ENCODE peak calls at places on chromosomes 4 and X, in eight cellular contexts. T is OCI-LY7, F is cardiac muscle cell, D is uterus, I is GM23338, C is HCT116, Z is neural progenitor cell, H is thoracic aorta. X is an unnamed sample.

GRCh38 chr4:4203688-4204400 is 22.9 kb downstream of the OTOP1 start:
- DNase-seq in T (no peak), F (no peak), D (no peak), I (no peak), C (no peak), Z (no peak), H (no peak), X (no peak)

GRCh38 chrX:24498181-24498580 is 33.1 kb downstream of the PDK3 start:
- DNase-seq in T (no peak), F (peak; percentile 30), D (peak; percentile 26), I (peak; percentile 10), C (no peak), Z (peak; percentile 41), H (no peak), X (no peak)

GRCh38 chr4:57652765-57653164 is 542.6 kb upstream of the IGFBP7 start:
- DNase-seq in T (no peak), F (no peak), D (no peak), I (no peak), C (no peak), Z (no peak), H (no peak), X (peak; percentile 45)

GRCh38 chrX:154401918-154402621 is 3.9 kb downstream of the RPL10 start:
- DNase-seq in T (peak; percentile 11), F (peak; percentile 26), D (no peak), I (no peak), C (no peak), Z (no peak), H (no peak), X (no peak)

GRCh38 chrX:149830192-149830873 is 48.6 kb downstream of the MAGEA9 start:
- DNase-seq in T (no peak), F (peak; percentile 36), D (no peak), I (peak; percentile 72), C (no peak), Z (peak; percentile 77), H (no peak), X (no peak)

GRCh38 chrX:85109235-85109634 is 105.6 kb downstream of the APOOL start:
- DNase-seq in T (peak; percentile 33), F (peak; percentile 3), D (no peak), I (peak; percentile 62), C (peak; percentile 35), Z (peak; percentile 26), H (no peak), X (no peak)

GRCh38 chr4:47577779-47578553 is 92.9 kb downstream of the ATP10D start:
- DNase-seq in T (no peak), F (peak; percentile 87), D (no peak), I (no peak), C (no peak), Z (no peak), H (no peak), X (no peak)

GRCh38 chr4:81353861-81354260 is 117.8 kb downstream of the RASGEF1B start:
- DNase-seq in T (no peak), F (no peak), D (no peak), I (no peak), C (no peak), Z (peak; percentile 15), H (no peak), X (no peak)

GRCh38 chrX:13545731-13546130 is 23.7 kb upstream of the EGFL6 start:
- DNase-seq in T (no peak), F (no peak), D (no peak), I (no peak), C (no peak), Z (no peak), H (no peak), X (no peak)

GRCh38 chr4:169345207-169345788 is 74.5 kb upstream of the SH3RF1 start:
- DNase-seq in T (no peak), F (peak; percentile 35), D (no peak), I (no peak), C (peak; percentile 40), Z (no peak), H (no peak), X (no peak)

GRCh38 chr4:28723371-28723770 is 1862.7 kb downstream of the STIM2 start:
- DNase-seq in T (no peak), F (no peak), D (no peak), I (no peak), C (no peak), Z (no peak), H (no peak), X (no peak)

GRCh38 chrX:113975441-113975840 is 608.4 kb upstream of the HTR2C start:
- DNase-seq in T (no peak), F (no peak), D (no peak), I (no peak), C (no peak), Z (no peak), H (no peak), X (no peak)

GRCh38 chrX:130770615-130771014 is 132.4 kb downstream of the ENOX2 start:
- DNase-seq in T (no peak), F (peak; percentile 75), D (no peak), I (no peak), C (peak; percentile 6), Z (no peak), H (no peak), X (no peak)

GRCh38 chrX:63115196-63115595 is 235.9 kb downstream of the SPIN4 start:
- DNase-seq in T (no peak), F (no peak), D (no peak), I (no peak), C (no peak), Z (no peak), H (no peak), X (no peak)

GRCh38 chr4:1045595-1046201 is 34.3 kb downstream of the FGFRL1 start:
- DNase-seq in T (no peak), F (no peak), D (peak; percentile 54), I (no peak), C (no peak), Z (no peak), H (no peak), X (no peak)

GRCh38 chr4:161762796-161763195 is 401.0 kb downstream of the FSTL5 start:
- DNase-seq in T (no peak), F (peak; percentile 27), D (no peak), I (no peak), C (no peak), Z (no peak), H (no peak), X (no peak)

GRCh38 chr4:2359591-2360390 is 58.7 kb downstream of the ZFYVE28 start:
- DNase-seq in T (no peak), F (no peak), D (no peak), I (no peak), C (no peak), Z (no peak), H (no peak), X (no peak)

GRCh38 chrX:48021026-48021900 is 14.5 kb downstream of the SPACA5 start:
- DNase-seq in T (peak; percentile 83), F (peak; percentile 91), D (peak; percentile 74), I (peak; percentile 71), C (no peak), Z (peak; percentile 72), H (no peak), X (no peak)

GRCh38 chr4:60657802-60658201 is 542.3 kb upstream of the ADGRL3 start:
- DNase-seq in T (no peak), F (peak; percentile 3), D (no peak), I (no peak), C (no peak), Z (no peak), H (no peak), X (no peak)

GRCh38 chr4:138560448-138560847 is 318.3 kb upstream of the SLC7A11 start:
- DNase-seq in T (no peak), F (no peak), D (no peak), I (peak; percentile 75), C (no peak), Z (no peak), H (no peak), X (no peak)

DNA sequence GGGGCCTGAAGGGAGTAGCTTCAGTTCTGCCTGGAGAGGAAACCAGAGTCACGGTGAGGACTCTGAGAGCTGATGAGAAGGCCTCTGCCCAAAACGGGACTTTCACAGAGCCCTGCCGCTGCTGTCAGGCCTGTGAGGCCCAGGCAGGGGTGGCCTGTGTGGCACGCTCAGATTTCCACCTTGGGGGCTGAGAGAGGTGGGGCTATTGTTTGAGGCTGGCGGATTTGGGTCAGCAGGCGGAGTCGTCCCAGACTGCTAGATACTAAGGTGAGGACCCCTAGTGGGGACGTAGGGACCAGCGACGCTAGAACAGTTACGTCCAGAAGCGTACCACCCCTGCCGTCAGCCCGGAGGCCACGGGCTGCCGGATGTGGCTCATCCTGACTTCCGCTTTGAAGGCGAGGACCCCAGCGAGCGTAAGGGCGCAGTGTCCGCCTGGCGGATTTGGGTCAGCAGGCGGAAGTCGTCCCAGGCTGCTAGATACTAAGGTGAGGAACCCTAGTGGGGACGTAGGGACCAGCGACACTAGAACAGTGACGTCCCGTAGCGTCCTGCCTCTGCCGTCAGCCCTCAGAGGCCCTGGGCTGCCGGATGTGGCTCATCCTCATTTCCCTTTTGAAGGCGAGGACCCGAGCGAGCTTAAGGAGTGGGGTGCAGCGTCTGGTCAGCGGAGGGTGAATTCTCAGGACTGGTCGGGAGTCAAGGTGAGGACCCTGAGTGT is at the start of gene MAGEB1:
- DNase-seq in T (no peak), F (no peak), D (no peak), I (peak; percentile 81), C (peak; percentile 4), Z (peak; percentile 4), H (no peak), X (no peak)
- TF ChIP-seq CTCF in T (no peak), F (no peak), D (no peak), I (peak; percentile 57), C (peak; percentile 22), Z (no peak), H (no peak), X (no peak)

DNA sequence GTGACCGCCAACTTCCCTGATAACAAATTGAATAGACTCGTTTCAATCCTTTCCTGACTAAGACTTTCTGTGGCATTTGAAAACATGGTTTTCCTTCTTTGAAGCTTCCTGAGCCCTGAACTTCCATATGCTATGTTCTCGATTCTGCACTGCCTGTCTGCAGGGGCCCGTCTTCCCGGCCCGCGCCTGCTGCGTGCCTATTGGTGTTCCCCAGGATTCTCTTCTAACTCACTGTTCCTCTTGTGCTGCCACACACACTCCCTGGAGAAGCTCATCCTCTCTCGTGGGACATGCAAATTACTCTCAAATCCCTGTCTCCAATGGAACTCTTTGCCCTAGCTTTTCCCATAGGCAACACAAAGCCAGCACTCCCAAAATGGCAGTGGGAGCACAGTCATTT is 262.9 kb upstream of the GATB start:
- DNase-seq in T (no peak), F (no peak), D (no peak), I (no peak), C (no peak), Z (no peak), H (no peak), X (no peak)
- H3K4me1 ChIP-seq in T (no peaks in the 10 kb centered on the region), F (peaks cover 5% of the 10 kb centered on the region), D (no peaks in the 10 kb centered on the region), I (no peaks in the 10 kb centered on the region), C (no peaks in the 10 kb centered on the region), Z (peaks cover 10% of the 10 kb centered on the region), H (no peaks in the 10 kb centered on the region), X (no peaks in the 10 kb centered on the region)

DNA sequence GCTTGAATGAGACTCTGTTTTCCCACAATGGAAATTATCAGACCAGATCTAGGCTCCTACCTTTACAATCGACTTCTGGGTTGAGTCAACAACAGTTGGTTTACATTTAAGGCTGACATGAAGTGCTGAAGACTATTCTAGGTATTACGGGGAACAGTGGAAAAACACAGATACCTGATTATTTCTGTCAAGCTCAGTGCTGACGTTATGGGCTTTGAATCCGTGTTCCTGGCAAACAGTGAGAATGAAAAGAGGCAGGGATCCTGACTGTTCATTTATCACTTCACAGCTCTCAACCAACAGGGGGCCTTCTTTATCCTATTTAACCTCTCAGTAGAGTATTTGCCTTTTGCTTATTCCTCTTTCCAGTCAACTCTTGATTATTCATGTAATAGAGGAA is 43.1 kb downstream of the TMEM164 start:
- DNase-seq in T (no peak), F (no peak), D (no peak), I (peak; percentile 30), C (no peak), Z (peak; percentile 43), H (no peak), X (no peak)
- TF ChIP-seq CTCF in T (no peak), F (peak; percentile 23), D (no peak), I (peak; percentile 8), C (no peak), Z (peak; percentile 14), H (no peak), X (no peak)

GRCh38 chr4:105189855-105190650 is 43.4 kb downstream of the TET2 start:
- DNase-seq in T (no peak), F (no peak), D (no peak), I (no peak), C (no peak), Z (no peak), H (no peak), X (no peak)
- H3K4me1 ChIP-seq in T (no peaks in the 10 kb centered on the region), F (peaks cover 19% of the 10 kb centered on the region), D (peaks cover 6% of the 10 kb centered on the region), I (peaks cover 5% of the 10 kb centered on the region), C (peaks cover 4% of the 10 kb centered on the region), Z (no peaks in the 10 kb centered on the region), H (peaks cover 53% of the 10 kb centered on the region), X (peaks cover 40% of the 10 kb centered on the region)